ENCODE peak calls at places on chromosomes 7 and 10, in eight cellular contexts. L, D, Q, G, M, T, F and S are unnamed samples.

GRCh38 chr10:99906470-99906869 is 103.3 kb downstream of the DNMBP start:
- DNase-seq in L (no peak), D (no peak), Q (peak), G (no peak), M (no peak), T (no peak), F (no peak), S (no peak)

GRCh38 chr7:98922392-98923107 is 44.2 kb downstream of the TRRAP start:
- DNase-seq in L (no peak), D (no peak), Q (no peak), G (no peak), M (no peak), T (no peak), F (no peak), S (no peak)

GRCh38 chr7:140230517-140230861 is 53.7 kb upstream of the KDM7A start:
- DNase-seq in L (no peak), D (no peak), Q (no peak), G (no peak), M (peak), T (no peak), F (no peak), S (no peak)

GRCh38 chr10:659710-660141 is 29.7 kb downstream of the DIP2C start:
- DNase-seq in L (peak), D (peak), Q (no peak), G (no peak), M (no peak), T (no peak), F (no peak), S (no peak)

GRCh38 chr10:99532687-99533495 is at the start of gene NKX2-3:
- DNase-seq in L (no peak), D (no peak), Q (no peak), G (no peak), M (no peak), T (no peak), F (no peak), S (peak)

GRCh38 chr10:71980181-71981023 is 16.2 kb downstream of the CHST3 start:
- DNase-seq in L (no peak), D (no peak), Q (no peak), G (no peak), M (no peak), T (no peak), F (no peak), S (no peak)

GRCh38 chr10:35089641-35090161 is 440 bp downstream of the CUL2 start:
- DNase-seq in L (no peak), D (no peak), Q (no peak), G (peak), M (no peak), T (peak), F (no peak), S (no peak)

GRCh38 chr7:3404490-3404889 is 103.4 kb downstream of the SDK1 start:
- DNase-seq in L (no peak), D (no peak), Q (no peak), G (no peak), M (no peak), T (no peak), F (no peak), S (no peak)

GRCh38 chr10:76920581-76920980 is 717.0 kb downstream of the KCNMA1 start:
- DNase-seq in L (no peak), D (no peak), Q (no peak), G (no peak), M (no peak), T (no peak), F (no peak), S (no peak)

GRCh38 chr10:96606946-96607345 is 20.1 kb upstream of the TM9SF3 start:
- DNase-seq in L (no peak), D (no peak), Q (no peak), G (no peak), M (no peak), T (no peak), F (no peak), S (no peak)

GRCh38 chr10:121302541-121303180 is 295.6 kb downstream of the FGFR2 start:
- DNase-seq in L (no peak), D (no peak), Q (no peak), G (no peak), M (no peak), T (no peak), F (no peak), S (no peak)

GRCh38 chr10:44386546-44387052 is 1.7 kb upstream of the CXCL12 start:
- DNase-seq in L (no peak), D (no peak), Q (peak), G (no peak), M (peak), T (peak), F (peak), S (no peak)

GRCh38 chr10:132057191-132057681 is 8.5 kb upstream of the JAKMIP3 start:
- DNase-seq in L (no peak), D (no peak), Q (no peak), G (no peak), M (no peak), T (no peak), F (no peak), S (no peak)